ENCODE peak calls at places on chromosome 2, in four cellular contexts. G, B, F and N are unnamed samples.

GRCh38 chr2:34105015-34105767 is 506.1 kb upstream of the FAM98A start:
- DNase-seq in G (no peak), B (peak), F (no peak), N (no peak)

GRCh38 chr2:112024246-112024645 is 30.8 kb upstream of the TMEM87B start:
- DNase-seq in G (no peak), B (no peak), F (no peak), N (no peak)

GRCh38 chr2:104755026-104755856 is 98.7 kb upstream of the POU3F3 start:
- DNase-seq in G (no peak), B (no peak), F (no peak), N (no peak)

GRCh38 chr2:101478561-101479001 is 3.7 kb upstream of the RFX8 start:
- DNase-seq in G (no peak), B (no peak), F (no peak), N (no peak)

GRCh38 chr2:239532859-239533258 is 132.0 kb upstream of the HDAC4 start:
- DNase-seq in G (no peak), B (no peak), F (no peak), N (no peak)

GRCh38 chr2:26612522-26613240 is 28.5 kb downstream of the CIB4 start:
- DNase-seq in G (no peak), B (no peak), F (no peak), N (no peak)

GRCh38 chr2:9763356-9764152 is 79.7 kb upstream of the TAF1B start:
- DNase-seq in G (no peak), B (no peak), F (no peak), N (no peak)

GRCh38 chr2:96523659-96524481 is 12.7 kb upstream of the ARID5A start:
- DNase-seq in G (no peak), B (no peak), F (peak), N (no peak)

GRCh38 chr2:104378853-104379374 is 475.0 kb upstream of the POU3F3 start:
- DNase-seq in G (no peak), B (no peak), F (no peak), N (peak)

GRCh38 chr2:6866239-6866745 is 585 bp upstream of the CMPK2 start:
- DNase-seq in G (peak), B (no peak), F (no peak), N (peak)

GRCh38 chr2:239828192-239828972 is 196.8 kb downstream of the NDUFA10 start:
- DNase-seq in G (no peak), B (no peak), F (no peak), N (no peak)

GRCh38 chr2:9629222-9630000 is 1.4 kb downstream of the YWHAQ start:
- DNase-seq in G (no peak), B (peak), F (no peak), N (no peak)